ENCODE peak calls at places on chromosomes 2 and 18, in seven cellular contexts. L, Q, R, J, Y, H and M are unnamed samples.
A peak's percentile ranks its signal among the peaks of the same experiment; 100 is the strongest.

GRCh38 chr2:132859550-132859949 is 189.5 kb upstream of the LYPD1 start:
- DNase-seq in Q (no peak), L (no peak), H (no peak), J (no peak), Y (no peak), R (no peak), M (no peak)

GRCh38 chr18:7512990-7513389 is 54.1 kb upstream of the PTPRM start:
- DNase-seq in J (no peak), Y (no peak), R (no peak), L (no peak), Q (no peak), H (no peak), M (no peak)

GRCh38 chr2:6113796-6114195 is 421.6 kb downstream of the SOX11 start:
- DNase-seq in J (no peak), Q (no peak), R (no peak), L (no peak), H (no peak), Y (no peak), M (no peak)

GRCh38 chr2:207049122-207049521 is 109.8 kb downstream of the CPO start:
- DNase-seq in L (no peak), R (no peak), Q (no peak), Y (no peak), H (no peak), J (no peak), M (no peak)

GRCh38 chr2:73939419-73939818 is 12.7 kb downstream of the DGUOK start:
- DNase-seq in H (no peak), R (no peak), Y (no peak), J (no peak), L (no peak), Q (peak; percentile 37), M (no peak)

GRCh38 chr18:27843783-27844415 is 333.0 kb downstream of the CDH2 start:
- DNase-seq in J (no peak), R (no peak), Q (no peak), Y (no peak), L (no peak), H (no peak), M (peak; percentile 52)

GRCh38 chr18:2572144-2572682 is 856 bp downstream of the NDC80 start:
- DNase-seq in J (no peak), L (no peak), Y (no peak), Q (no peak), H (no peak), R (no peak), M (no peak)

GRCh38 chr2:232731470-232731869 is 34.3 kb downstream of the GIGYF2 start:
- DNase-seq in Y (no peak), J (no peak), H (no peak), R (no peak), Q (no peak), L (no peak), M (no peak)

GRCh38 chr2:88694015-88694414 is 2.5 kb downstream of the RPIA start:
- DNase-seq in Q (no peak), H (peak; percentile 78), L (no peak), J (no peak), R (no peak), Y (no peak), M (no peak)
- H3K4me3 ChIP-seq in Q (no peak overlapping the region), H (no peak overlapping the region), L (no peak overlapping the region), J (no peak overlapping the region), R (no peak overlapping the region), Y (no peak overlapping the region), M (no peak overlapping the region)

DNA sequence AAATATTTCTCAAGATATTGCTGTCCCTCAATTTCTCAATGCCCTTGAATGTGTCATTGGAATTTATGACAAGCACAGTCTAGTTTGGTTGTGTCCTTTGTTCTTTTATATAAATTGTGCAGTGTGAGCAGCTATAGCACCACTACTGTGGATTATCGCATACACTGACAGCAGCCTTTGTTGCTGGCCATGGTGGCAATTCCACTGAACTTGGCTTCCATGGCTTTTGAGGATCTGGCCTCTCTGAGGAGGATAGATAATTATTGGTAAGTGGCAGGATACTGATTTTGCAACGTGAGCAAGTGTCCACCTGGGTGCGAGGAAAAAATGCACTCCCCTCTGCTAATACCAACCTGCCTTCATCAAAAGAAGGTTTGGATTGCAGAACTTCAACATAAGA is 84.0 kb downstream of the RDH14 start:
- DNase-seq in Q (no peak), L (no peak), H (no peak), Y (no peak), J (no peak), R (no peak), M (no peak)
- TF ChIP-seq CTCF in Q (no peak), L (no peak), H (no peak), Y (no peak), J (no peak), R (no peak), M (no peak)

GRCh38 chr2:113175101-113175628 is 1.4 kb downstream of the PSD4 start:
- DNase-seq in L (no peak), H (no peak), Q (no peak), J (peak; percentile 68), R (no peak), Y (no peak), M (no peak)

GRCh38 chr2:113172721-113173562 is 829 bp upstream of the PSD4 start:
- DNase-seq in J (no peak), R (no peak), L (no peak), Y (no peak), H (no peak), Q (no peak), M (no peak)

GRCh38 chr2:113173563-113174368 is at the start of gene PSD4:
- DNase-seq in L (no peak), Q (peak; percentile 73), H (peak; percentile 78), J (peak; percentile 82), R (no peak), Y (no peak), M (no peak)

GRCh38 chr2:113175736-113176695 is 2.2 kb downstream of the PSD4 start:
- DNase-seq in J (peak; percentile 53), L (no peak), H (no peak), Q (no peak), Y (no peak), R (no peak), M (no peak)

DNA sequence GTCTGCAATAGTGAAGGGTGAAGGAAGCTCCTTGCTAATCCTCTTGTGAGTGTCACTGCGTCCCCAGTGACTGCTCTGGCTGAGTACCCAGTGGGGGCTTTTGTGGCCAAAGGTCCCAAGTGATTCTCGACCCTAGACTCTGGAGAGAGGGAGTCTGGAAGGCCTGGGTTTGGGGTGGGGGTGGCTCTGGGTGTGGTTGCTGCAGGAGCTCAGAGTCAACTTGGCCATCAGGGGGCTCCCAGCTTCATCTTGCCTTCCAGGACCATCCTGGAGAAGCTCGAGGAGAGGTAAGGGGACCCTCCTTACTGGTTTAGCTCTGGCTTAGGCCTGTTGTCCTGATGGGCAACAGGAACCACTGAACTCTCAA is 581 bp downstream of the PSD4 start:
- DNase-seq in L (no peak), Y (no peak), J (no peak), R (no peak), H (no peak), Q (no peak), M (no peak)
- H3K4me3 ChIP-seq in L (no peak overlapping the region), Y (no peak overlapping the region), J (no peak overlapping the region), R (no peak overlapping the region), H (peak overlapping the region; percentile 24), Q (peak overlapping the region; percentile 7), M (no peak overlapping the region)

GRCh38 chr2:176118606-176119370 is 2.2 kb downstream of the HOXD10 start:
- DNase-seq in H (no peak), L (peak; percentile 69), Y (no peak), J (peak; percentile 68), R (peak; percentile 49), Q (no peak), M (no peak)

GRCh38 chr2:176121377-176122111 is 975 bp upstream of the HOXD9 start:
- DNase-seq in L (no peak), H (no peak), R (no peak), J (no peak), Q (no peak), Y (no peak), M (no peak)

GRCh38 chr2:176122266-176122632 is 270 bp upstream of the HOXD9 start:
- DNase-seq in R (no peak), H (no peak), J (no peak), L (no peak), Q (no peak), Y (no peak), M (no peak)

GRCh38 chr2:176122633-176123482 is at the start of gene HOXD9:
- DNase-seq in J (peak; percentile 74), R (peak; percentile 61), H (no peak), Q (no peak), L (no peak), Y (no peak), M (no peak)

GRCh38 chr2:176120369-176121307 is 1.9 kb upstream of the HOXD9 start:
- DNase-seq in J (no peak), R (no peak), L (no peak), Q (no peak), H (no peak), Y (no peak), M (no peak)
- TF ChIP-seq CTCF in J (no peak), R (no peak), L (no peak), Q (no peak), H (no peak), Y (no peak), M (no peak)

GRCh38 chr2:64987963-64988419 is 1.2 kb upstream of the SLC1A4 start:
- DNase-seq in R (no peak), L (no peak), J (no peak), H (no peak), Y (no peak), Q (no peak), M (no peak)
- H3K4me3 ChIP-seq in R (peak overlapping the region; percentile 53), L (no peak overlapping the region), J (peak overlapping the region; percentile 59), H (peak overlapping the region; percentile 75), Y (peak overlapping the region; percentile 71), Q (peak overlapping the region; percentile 69), M (peak overlapping the region; percentile 66)